ENCODE peak calls at places on chromosomes 12 and 14, in seven cellular contexts. O is mucosa of descending colon, G is breast epithelium, T is colonic mucosa, Y is neural progenitor cell, C is ovary, Z is GM12878. Q is an unnamed sample.

GRCh38 chr14:99266181-99267178 is 5.5 kb downstream of the BCL11B start:
- DNase-seq in T (peak), O (peak), C (peak), Y (peak), G (peak), Z (no peak), Q (peak)

GRCh38 chr12:3168775-3169221 is 91.6 kb downstream of the TSPAN9 start:
- DNase-seq in C (no peak), G (peak), Y (no peak), Z (no peak), T (no peak), O (no peak), Q (peak)

GRCh38 chr12:14993537-14994266 is 20.9 kb downstream of the PDE6H start:
- DNase-seq in T (no peak), G (no peak), Y (no peak), C (no peak), Z (no peak), O (no peak), Q (no peak)

GRCh38 chr12:112013601-112014402 is 576 bp downstream of the ERP29 start:
- DNase-seq in C (peak), G (peak), O (peak), T (peak), Y (peak), Z (peak), Q (peak)

GRCh38 chr12:59620326-59620725 is 24.5 kb downstream of the SLC16A7 start:
- DNase-seq in C (no peak), G (no peak), T (no peak), Y (no peak), Z (no peak), O (no peak), Q (no peak)

GRCh38 chr14:56821177-56821576 is 10.9 kb upstream of the OTX2 start:
- DNase-seq in O (no peak), Y (peak), G (no peak), C (no peak), T (no peak), Z (no peak), Q (no peak)

GRCh38 chr12:121918679-121919038 is 267 bp downstream of the CFAP251 start:
- DNase-seq in C (no peak), Y (peak), O (no peak), G (no peak), T (no peak), Z (no peak), Q (no peak)

GRCh38 chr14:70660967-70661871 is 19.5 kb downstream of the TTC9 start:
- DNase-seq in O (no peak), Z (peak), G (no peak), T (peak), Y (no peak), C (no peak), Q (no peak)

GRCh38 chr14:77849711-77850110 is 49.8 kb downstream of the ADCK1 start:
- DNase-seq in Z (no peak), Y (no peak), G (no peak), T (no peak), C (no peak), O (no peak), Q (no peak)

GRCh38 chr14:51209457-51209856 is 30.6 kb upstream of the TMX1 start:
- DNase-seq in T (no peak), Z (no peak), Y (no peak), C (no peak), O (no peak), G (no peak), Q (no peak)

GRCh38 chr14:39666386-39666785 is 234.2 kb upstream of the FBXO33 start:
- DNase-seq in Z (no peak), O (no peak), G (no peak), T (no peak), C (no peak), Y (no peak), Q (no peak)

GRCh38 chr12:67697443-67697842 is 48.9 kb downstream of the DYRK2 start:
- DNase-seq in Y (no peak), T (no peak), G (no peak), C (no peak), O (no peak), Z (no peak), Q (no peak)

GRCh38 chr12:2637371-2637770 is 157.4 kb upstream of the FKBP4 start:
- DNase-seq in C (no peak), G (peak), O (no peak), T (no peak), Z (no peak), Y (no peak), Q (no peak)

GRCh38 chr14:52413729-52414453 is 99.8 kb downstream of the PTGER2 start:
- DNase-seq in G (no peak), Z (no peak), O (no peak), T (no peak), Y (no peak), C (no peak), Q (no peak)

GRCh38 chr14:76337619-76338545 is 38.1 kb upstream of the ESRRB start:
- DNase-seq in T (no peak), G (no peak), O (no peak), Y (no peak), C (no peak), Z (no peak), Q (no peak)

GRCh38 chr14:41374092-41374491 is 232.6 kb upstream of the LRFN5 start:
- DNase-seq in Y (no peak), T (no peak), C (no peak), O (no peak), Z (no peak), G (no peak), Q (no peak)

GRCh38 chr14:72023128-72024042 is 91.2 kb downstream of the RGS6 start:
- DNase-seq in Y (no peak), Z (peak), G (no peak), C (no peak), O (no peak), T (no peak), Q (no peak)

GRCh38 chr14:78566017-78566858 is 396.1 kb downstream of the NRXN3 start:
- DNase-seq in G (peak), Y (peak), Z (peak), T (peak), O (no peak), C (peak), Q (peak)

GRCh38 chr14:102819176-102819628 is 42.0 kb downstream of the TRAF3 start:
- DNase-seq in O (peak), Y (no peak), T (peak), G (no peak), C (no peak), Z (peak), Q (no peak)

GRCh38 chr12:34349673-34349961 is 327.3 kb downstream of the ALG10 start:
- DNase-seq in G (no peak), C (no peak), O (no peak), T (no peak), Z (no peak), Y (no peak), Q (no peak)

GRCh38 chr12:67667276-67668073 is 18.9 kb downstream of the DYRK2 start:
- DNase-seq in Y (no peak), C (peak), Z (no peak), G (no peak), T (peak), O (peak), Q (no peak)

GRCh38 chr12:95131589-95132335 is 58.3 kb upstream of the NR2C1 start:
- DNase-seq in O (no peak), T (no peak), Y (no peak), C (no peak), G (no peak), Z (no peak), Q (no peak)

GRCh38 chr12:96473394-96474093 is 15.8 kb upstream of the CFAP54 start:
- DNase-seq in G (no peak), C (no peak), O (no peak), Y (no peak), T (no peak), Z (no peak), Q (no peak)

GRCh38 chr14:58637391-58638230 is at the start of gene DACT1:
- DNase-seq in T (peak), Y (peak), Z (no peak), O (peak), C (peak), G (no peak), Q (peak)

GRCh38 chr12:110179291-110179690 is 55.1 kb downstream of the IFT81 start:
- DNase-seq in G (no peak), Z (no peak), T (no peak), Y (no peak), C (no peak), O (no peak), Q (no peak)

DNA sequence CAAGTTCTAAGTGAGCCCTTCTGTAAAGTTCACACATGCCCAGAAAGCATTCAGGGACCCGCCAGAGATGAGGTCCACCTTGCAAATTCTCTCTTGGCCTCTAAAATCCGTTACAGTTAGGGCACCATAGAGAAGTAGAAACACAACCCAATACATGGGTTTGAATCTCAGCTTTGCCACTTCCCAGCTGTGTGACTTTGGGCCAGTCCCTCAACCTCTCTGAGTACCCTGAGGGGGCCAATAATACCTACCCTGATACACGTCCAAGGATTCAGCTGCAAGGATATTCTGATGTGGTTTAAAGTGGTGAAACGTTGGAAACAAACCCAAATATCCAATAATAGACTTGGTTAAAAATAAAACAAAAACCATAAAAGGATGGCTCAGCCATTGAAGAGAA is 11.7 kb downstream of the LHX5 start:
- DNase-seq in O (no peak), T (no peak), G (no peak), Z (no peak), Y (no peak), C (no peak), Q (no peak)
- TF ChIP-seq CTCF in O (no peak), T (no peak), G (no peak), Z (no peak), Y (no peak), C (no peak), Q (no peak)

GRCh38 chr14:105481886-105482454 is 4.7 kb upstream of the CRIP1 start:
- DNase-seq in C (peak), T (peak), Y (peak), Z (peak), G (peak), O (peak), Q (peak)
- TF ChIP-seq CTCF in C (peak), T (no peak), Y (no peak), Z (peak), G (no peak), O (no peak), Q (no peak)

GRCh38 chr12:70590549-70591226 is 46.5 kb downstream of the PTPRB start:
- DNase-seq in C (no peak), O (no peak), T (no peak), Z (no peak), G (no peak), Y (no peak), Q (no peak)
- TF ChIP-seq CTCF in C (no peak), O (no peak), T (no peak), Z (no peak), G (no peak), Y (no peak), Q (no peak)

GRCh38 chr14:80867798-80868197 is 73.7 kb downstream of the CEP128 start:
- DNase-seq in Z (no peak), G (no peak), Y (no peak), T (no peak), C (no peak), O (no peak), Q (no peak)

GRCh38 chr14:80867091-80867490 is 74.4 kb downstream of the CEP128 start:
- DNase-seq in G (no peak), O (no peak), C (no peak), Y (no peak), Z (no peak), T (no peak), Q (no peak)

GRCh38 chr14:80865565-80865964 is 76.0 kb downstream of the CEP128 start:
- DNase-seq in O (no peak), Z (no peak), Y (no peak), C (no peak), G (no peak), T (no peak), Q (no peak)

GRCh38 chr14:80862983-80863382 is 78.6 kb downstream of the CEP128 start:
- DNase-seq in Z (no peak), G (no peak), Y (no peak), T (no peak), O (no peak), C (no peak), Q (no peak)
- TF ChIP-seq CTCF in Z (no peak), G (no peak), Y (no peak), T (no peak), O (no peak), C (no peak), Q (no peak)

GRCh38 chr12:74719447-74719846 is 181.8 kb downstream of the ATXN7L3B start:
- DNase-seq in Z (no peak), C (no peak), T (no peak), O (no peak), G (no peak), Y (no peak), Q (no peak)
- TF ChIP-seq CTCF in Z (no peak), C (no peak), T (no peak), O (no peak), G (no peak), Y (no peak), Q (no peak)

GRCh38 chr14:59918824-59919581 is 941 bp upstream of the LRRC9 start:
- DNase-seq in T (no peak), G (no peak), Z (no peak), C (no peak), O (no peak), Y (peak), Q (peak)
- TF ChIP-seq CTCF in T (peak), G (peak), Z (peak), C (no peak), O (no peak), Y (peak), Q (peak)

Q was measured in mesothelial cell of epicardium.